ENCODE peak calls at places on chromosomes 13 and 19, in eight cellular contexts. Y, L, W, F, N, P, M and G are unnamed samples.
A peak's percentile ranks its signal among the peaks of the same experiment; 100 is the strongest.

GRCh38 chr13:32426981-32427851 is 714 bp downstream of the N4BP2L1 start:
- DNase-seq in Y (no peak), L (peak; percentile 57), W (peak; percentile 92), F (peak; percentile 57), N (peak; percentile 77), P (no peak), M (no peak), G (peak; percentile 64)

GRCh38 chr13:40404967-40405716 is 261.3 kb downstream of the FOXO1 start:
- DNase-seq in Y (no peak), L (no peak), W (no peak), F (no peak), N (no peak), P (no peak), M (no peak), G (no peak)

GRCh38 chr13:113231306-113232207 is 22.1 kb downstream of the CUL4A start:
- DNase-seq in Y (no peak), L (no peak), W (no peak), F (no peak), N (no peak), P (no peak), M (no peak), G (no peak)

GRCh38 chr13:73138967-73139491 is 80.2 kb downstream of the KLF5 start:
- DNase-seq in Y (no peak), L (no peak), W (no peak), F (no peak), N (no peak), P (no peak), M (no peak), G (no peak)

GRCh38 chr19:52520013-52520412 is 7.5 kb upstream of the ZNF808 start:
- DNase-seq in Y (no peak), L (no peak), W (no peak), F (no peak), N (no peak), P (no peak), M (no peak), G (no peak)

GRCh38 chr19:19749332-19750130 is 16.6 kb upstream of the ZNF14 start:
- DNase-seq in Y (no peak), L (no peak), W (peak; percentile 22), F (no peak), N (no peak), P (no peak), M (no peak), G (no peak)

GRCh38 chr19:4831351-4832340 is at the start of gene TICAM1:
- DNase-seq in Y (no peak), L (peak; percentile 65), W (peak; percentile 96), F (peak; percentile 49), N (no peak), P (peak; percentile 59), M (peak; percentile 50), G (no peak)

GRCh38 chr13:50131998-50132936 is 117.0 kb downstream of the KCNRG start:
- DNase-seq in Y (no peak), L (no peak), W (no peak), F (no peak), N (peak; percentile 48), P (no peak), M (no peak), G (no peak)

GRCh38 chr13:74134777-74135305 is 637 bp upstream of the KLF12 start:
- DNase-seq in Y (no peak), L (no peak), W (peak; percentile 92), F (peak; percentile 18), N (peak; percentile 32), P (no peak), M (no peak), G (no peak)

GRCh38 chr13:71879129-71879535 is 12.1 kb upstream of the DACH1 start:
- DNase-seq in Y (no peak), L (peak; percentile 42), W (no peak), F (peak; percentile 10), N (no peak), P (no peak), M (no peak), G (peak; percentile 19)

GRCh38 chr19:610071-610800 is 20.6 kb downstream of the HCN2 start:
- DNase-seq in Y (no peak), L (no peak), W (peak; percentile 83), F (no peak), N (no peak), P (no peak), M (no peak), G (peak; percentile 32)

GRCh38 chr19:3866798-3867638 is 1.8 kb downstream of the ZFR2 start:
- DNase-seq in Y (no peak), L (no peak), W (no peak), F (no peak), N (no peak), P (no peak), M (no peak), G (peak; percentile 26)